ENCODE peak calls at places on chromosomes 11 and 22, in seven cellular contexts. C is caudate nucleus, T is anterior cingulate cortex, E is Ammon's horn, U is adipocyte, P is GM04504, L is iris pigment epithelial cell. N is an unnamed sample.

GRCh38 chr22:30875481-30876215 is 92.9 kb downstream of the MORC2 start:
- DNase-seq in T (peak), L (no peak), U (no peak), E (peak), P (no peak), C (no peak), N (no peak)

GRCh38 chr22:40463017-40463631 is 92.7 kb downstream of the SGSM3 start:
- DNase-seq in C (no peak), U (no peak), P (no peak), L (no peak), T (no peak), E (peak), N (no peak)

GRCh38 chr11:66841861-66842260 is 1.4 kb upstream of the RCE1 start:
- DNase-seq in T (no peak), L (no peak), U (no peak), P (no peak), E (no peak), C (no peak), N (no peak)

GRCh38 chr11:70407121-70407520 is 8.8 kb downstream of the CTTN start:
- DNase-seq in U (no peak), L (no peak), C (no peak), P (no peak), E (no peak), T (no peak), N (no peak)

GRCh38 chr11:82899957-82900276 is 313 bp downstream of the PRCP start:
- DNase-seq in C (no peak), T (no peak), L (no peak), U (peak), E (no peak), P (no peak), N (no peak)

GRCh38 chr11:121416909-121417567 is 35.1 kb upstream of the SORL1 start:
- DNase-seq in P (peak), U (peak), C (peak), L (peak), T (peak), E (peak), N (peak)

GRCh38 chr22:23075050-23075449 is 4.7 kb downstream of the GNAZ start:
- DNase-seq in T (no peak), L (no peak), P (no peak), E (no peak), C (no peak), U (no peak), N (no peak)

GRCh38 chr11:46947399-46948077 is 11.0 kb downstream of the CSTPP1 start:
- DNase-seq in P (no peak), T (no peak), U (no peak), L (no peak), E (no peak), C (no peak), N (no peak)

GRCh38 chr22:45101828-45102227 is 61.9 kb upstream of the NUP50 start:
- DNase-seq in L (peak), C (no peak), T (peak), U (peak), E (peak), P (peak), N (no peak)

GRCh38 chr22:36405671-36406070 is 17.9 kb upstream of the MYH9 start:
- DNase-seq in C (no peak), U (peak), L (no peak), T (no peak), E (no peak), P (no peak), N (no peak)

GRCh38 chr11:72569966-72570892 is 104.0 kb downstream of the PDE2A start:
- DNase-seq in U (peak), E (no peak), C (no peak), L (peak), T (no peak), P (peak), N (no peak)

GRCh38 chr11:102573851-102574250 is 43.3 kb upstream of the MMP7 start:
- DNase-seq in L (no peak), T (no peak), U (no peak), P (no peak), C (no peak), E (no peak), N (no peak)

GRCh38 chr11:11789735-11790369 is 51.9 kb upstream of the USP47 start:
- DNase-seq in T (no peak), L (peak), U (peak), E (no peak), P (peak), C (no peak), N (no peak)

GRCh38 chr22:33909075-33909458 is 11.2 kb downstream of the LARGE1 start:
- DNase-seq in T (no peak), C (no peak), E (no peak), U (peak), L (peak), P (no peak), N (no peak)

GRCh38 chr22:50525991-50526848 is 822 bp upstream of the SCO2 start:
- DNase-seq in U (peak), E (peak), P (no peak), T (peak), L (peak), C (no peak), N (peak)

GRCh38 chr22:38313384-38313955 is 3.8 kb downstream of the CSNK1E start:
- DNase-seq in U (peak), E (no peak), P (peak), L (peak), T (peak), C (peak), N (no peak)

GRCh38 chr11:18046116-18046777 is at the start of gene TPH1:
- DNase-seq in C (no peak), U (peak), P (no peak), E (no peak), T (no peak), L (peak), N (no peak)

GRCh38 chr11:126543691-126544090 is 188.2 kb downstream of the ST3GAL4 start:
- DNase-seq in U (no peak), L (no peak), C (no peak), P (no peak), T (no peak), E (peak), N (no peak)

GRCh38 chr22:46593211-46593676 is 26.9 kb upstream of the GRAMD4 start:
- DNase-seq in T (no peak), E (peak), P (no peak), C (no peak), L (no peak), U (no peak), N (peak)

GRCh38 chr22:50089231-50090140 is at the start of gene MOV10L1:
- DNase-seq in P (no peak), C (peak), T (peak), L (peak), U (peak), E (no peak), N (no peak)

GRCh38 chr22:19759459-19759993 is 1.1 kb upstream of the TBX1 start:
- DNase-seq in L (no peak), E (no peak), U (no peak), C (no peak), T (no peak), P (no peak), N (no peak)

N was measured in amygdala.